ENCODE peak calls at places on chromosomes 1 and 21, in seven cellular contexts. One of them, this sample, is unnamed.

GRCh38 chr1:64049900-64050540 is 153.4 kb upstream of the UBE2U start:
- DNase-seq in NAMALWA: no peak
- DNase-seq in activated CD4-positive, alpha-beta memory T cell treated with anti-CD3 and anti-CD28 coated beads, Interleukin-2, amount 10 ng/mL, durations not matched to agents 7 days and 5 days: no peak
- DNase-seq in neural crest cell: no peak
- DNase-seq in T-cell: no peak
- DNase-seq in activated T-cell treated with anti-CD3 and anti-CD28 coated beads for 48 hours: no peak
- DNase-seq in fibroblast of pulmonary artery: no peak
- DNase-seq in this sample: no peak

GRCh38 chr1:203274603-203275381 is 30.5 kb upstream of the BTG2 start:
- DNase-seq in NAMALWA: peak
- DNase-seq in activated CD4-positive, alpha-beta memory T cell treated with anti-CD3 and anti-CD28 coated beads, Interleukin-2, amount 10 ng/mL, durations not matched to agents 7 days and 5 days: no peak
- DNase-seq in T-cell: no peak
- DNase-seq in neural crest cell: no peak
- DNase-seq in fibroblast of pulmonary artery: no peak
- DNase-seq in activated T-cell treated with anti-CD3 and anti-CD28 coated beads for 48 hours: no peak
- DNase-seq in this sample: no peak

GRCh38 chr1:183215076-183215720 is 29.1 kb downstream of the LAMC2 start:
- DNase-seq in fibroblast of pulmonary artery: no peak
- DNase-seq in NAMALWA: no peak
- DNase-seq in T-cell: no peak
- DNase-seq in activated CD4-positive, alpha-beta memory T cell treated with anti-CD3 and anti-CD28 coated beads, Interleukin-2, amount 10 ng/mL, durations not matched to agents 7 days and 5 days: no peak
- DNase-seq in neural crest cell: no peak
- DNase-seq in activated T-cell treated with anti-CD3 and anti-CD28 coated beads for 48 hours: no peak
- DNase-seq in this sample: no peak

GRCh38 chr1:81237531-81238528 is 562.9 kb upstream of the ADGRL2 start:
- DNase-seq in NAMALWA: no peak
- DNase-seq in activated CD4-positive, alpha-beta memory T cell treated with anti-CD3 and anti-CD28 coated beads, Interleukin-2, amount 10 ng/mL, durations not matched to agents 7 days and 5 days: no peak
- DNase-seq in fibroblast of pulmonary artery: no peak
- DNase-seq in neural crest cell: no peak
- DNase-seq in activated T-cell treated with anti-CD3 and anti-CD28 coated beads for 48 hours: no peak
- DNase-seq in T-cell: no peak
- DNase-seq in this sample: peak

GRCh38 chr1:69987881-69988280 is 217.5 kb downstream of the LRRC40 start:
- DNase-seq in T-cell: no peak
- DNase-seq in activated CD4-positive, alpha-beta memory T cell treated with anti-CD3 and anti-CD28 coated beads, Interleukin-2, amount 10 ng/mL, durations not matched to agents 7 days and 5 days: no peak
- DNase-seq in neural crest cell: no peak
- DNase-seq in NAMALWA: no peak
- DNase-seq in fibroblast of pulmonary artery: no peak
- DNase-seq in activated T-cell treated with anti-CD3 and anti-CD28 coated beads for 48 hours: no peak
- DNase-seq in this sample: no peak

GRCh38 chr1:203093754-203094410 is 8.1 kb upstream of the MYOG start:
- DNase-seq in T-cell: no peak
- DNase-seq in activated T-cell treated with anti-CD3 and anti-CD28 coated beads for 48 hours: no peak
- DNase-seq in NAMALWA: no peak
- DNase-seq in fibroblast of pulmonary artery: no peak
- DNase-seq in neural crest cell: no peak
- DNase-seq in activated CD4-positive, alpha-beta memory T cell treated with anti-CD3 and anti-CD28 coated beads, Interleukin-2, amount 10 ng/mL, durations not matched to agents 7 days and 5 days: no peak
- DNase-seq in this sample: no peak

GRCh38 chr1:107661142-107661541 is 303.8 kb downstream of the VAV3 start:
- DNase-seq in fibroblast of pulmonary artery: no peak
- DNase-seq in activated CD4-positive, alpha-beta memory T cell treated with anti-CD3 and anti-CD28 coated beads, Interleukin-2, amount 10 ng/mL, durations not matched to agents 7 days and 5 days: no peak
- DNase-seq in activated T-cell treated with anti-CD3 and anti-CD28 coated beads for 48 hours: no peak
- DNase-seq in T-cell: no peak
- DNase-seq in neural crest cell: no peak
- DNase-seq in NAMALWA: no peak
- DNase-seq in this sample: no peak

GRCh38 chr1:35192853-35193664 is at the start of gene SFPQ:
- DNase-seq in activated CD4-positive, alpha-beta memory T cell treated with anti-CD3 and anti-CD28 coated beads, Interleukin-2, amount 10 ng/mL, durations not matched to agents 7 days and 5 days: peak
- DNase-seq in activated T-cell treated with anti-CD3 and anti-CD28 coated beads for 48 hours: peak
- DNase-seq in NAMALWA: peak
- DNase-seq in neural crest cell: peak
- DNase-seq in T-cell: peak
- DNase-seq in fibroblast of pulmonary artery: peak
- DNase-seq in this sample: peak

GRCh38 chr21:26850116-26850643 is 5.0 kb upstream of the ADAMTS1 start:
- DNase-seq in NAMALWA: peak
- DNase-seq in activated T-cell treated with anti-CD3 and anti-CD28 coated beads for 48 hours: no peak
- DNase-seq in T-cell: no peak
- DNase-seq in neural crest cell: no peak
- DNase-seq in fibroblast of pulmonary artery: peak
- DNase-seq in activated CD4-positive, alpha-beta memory T cell treated with anti-CD3 and anti-CD28 coated beads, Interleukin-2, amount 10 ng/mL, durations not matched to agents 7 days and 5 days: no peak
- DNase-seq in this sample: peak

GRCh38 chr1:201711101-201711597 is 117.8 kb upstream of the IPO9 start:
- DNase-seq in T-cell: no peak
- DNase-seq in activated T-cell treated with anti-CD3 and anti-CD28 coated beads for 48 hours: no peak
- DNase-seq in neural crest cell: no peak
- DNase-seq in fibroblast of pulmonary artery: no peak
- DNase-seq in NAMALWA: no peak
- DNase-seq in activated CD4-positive, alpha-beta memory T cell treated with anti-CD3 and anti-CD28 coated beads, Interleukin-2, amount 10 ng/mL, durations not matched to agents 7 days and 5 days: no peak
- DNase-seq in this sample: no peak

GRCh38 chr1:118304722-118305344 is 119.8 kb upstream of the SPAG17 start:
- DNase-seq in fibroblast of pulmonary artery: no peak
- DNase-seq in NAMALWA: peak
- DNase-seq in neural crest cell: no peak
- DNase-seq in T-cell: no peak
- DNase-seq in activated CD4-positive, alpha-beta memory T cell treated with anti-CD3 and anti-CD28 coated beads, Interleukin-2, amount 10 ng/mL, durations not matched to agents 7 days and 5 days: no peak
- DNase-seq in activated T-cell treated with anti-CD3 and anti-CD28 coated beads for 48 hours: no peak
- DNase-seq in this sample: peak

GRCh38 chr1:43590389-43590788 is 59.6 kb upstream of the KDM4A start:
- DNase-seq in NAMALWA: no peak
- DNase-seq in neural crest cell: no peak
- DNase-seq in activated T-cell treated with anti-CD3 and anti-CD28 coated beads for 48 hours: no peak
- DNase-seq in activated CD4-positive, alpha-beta memory T cell treated with anti-CD3 and anti-CD28 coated beads, Interleukin-2, amount 10 ng/mL, durations not matched to agents 7 days and 5 days: no peak
- DNase-seq in fibroblast of pulmonary artery: no peak
- DNase-seq in T-cell: no peak
- DNase-seq in this sample: no peak

GRCh38 chr1:160374291-160374690 is 7.4 kb downstream of the NHLH1 start:
- DNase-seq in NAMALWA: no peak
- DNase-seq in activated CD4-positive, alpha-beta memory T cell treated with anti-CD3 and anti-CD28 coated beads, Interleukin-2, amount 10 ng/mL, durations not matched to agents 7 days and 5 days: no peak
- DNase-seq in fibroblast of pulmonary artery: no peak
- DNase-seq in T-cell: no peak
- DNase-seq in activated T-cell treated with anti-CD3 and anti-CD28 coated beads for 48 hours: no peak
- DNase-seq in neural crest cell: no peak
- DNase-seq in this sample: no peak

GRCh38 chr1:99538618-99538956 is 107.3 kb upstream of the PALMD start:
- DNase-seq in T-cell: no peak
- DNase-seq in fibroblast of pulmonary artery: no peak
- DNase-seq in activated T-cell treated with anti-CD3 and anti-CD28 coated beads for 48 hours: no peak
- DNase-seq in neural crest cell: no peak
- DNase-seq in activated CD4-positive, alpha-beta memory T cell treated with anti-CD3 and anti-CD28 coated beads, Interleukin-2, amount 10 ng/mL, durations not matched to agents 7 days and 5 days: no peak
- DNase-seq in NAMALWA: no peak
- DNase-seq in this sample: no peak

GRCh38 chr1:200732438-200732837 is 6.3 kb upstream of the CAMSAP2 start:
- DNase-seq in activated CD4-positive, alpha-beta memory T cell treated with anti-CD3 and anti-CD28 coated beads, Interleukin-2, amount 10 ng/mL, durations not matched to agents 7 days and 5 days: no peak
- DNase-seq in neural crest cell: no peak
- DNase-seq in NAMALWA: no peak
- DNase-seq in fibroblast of pulmonary artery: no peak
- DNase-seq in T-cell: no peak
- DNase-seq in activated T-cell treated with anti-CD3 and anti-CD28 coated beads for 48 hours: no peak
- DNase-seq in this sample: no peak

GRCh38 chr1:97051823-97052222 is 330.2 kb downstream of the PTBP2 start:
- DNase-seq in NAMALWA: no peak
- DNase-seq in activated T-cell treated with anti-CD3 and anti-CD28 coated beads for 48 hours: no peak
- DNase-seq in fibroblast of pulmonary artery: no peak
- DNase-seq in neural crest cell: no peak
- DNase-seq in activated CD4-positive, alpha-beta memory T cell treated with anti-CD3 and anti-CD28 coated beads, Interleukin-2, amount 10 ng/mL, durations not matched to agents 7 days and 5 days: no peak
- DNase-seq in T-cell: no peak
- DNase-seq in this sample: no peak

GRCh38 chr1:181514298-181515290 is 31.3 kb downstream of the CACNA1E start:
- DNase-seq in activated CD4-positive, alpha-beta memory T cell treated with anti-CD3 and anti-CD28 coated beads, Interleukin-2, amount 10 ng/mL, durations not matched to agents 7 days and 5 days: no peak
- DNase-seq in neural crest cell: no peak
- DNase-seq in NAMALWA: no peak
- DNase-seq in fibroblast of pulmonary artery: no peak
- DNase-seq in activated T-cell treated with anti-CD3 and anti-CD28 coated beads for 48 hours: no peak
- DNase-seq in T-cell: no peak
- DNase-seq in this sample: no peak

GRCh38 chr1:232127190-232127589 is 500.6 kb downstream of the DISC1 start:
- DNase-seq in T-cell: no peak
- DNase-seq in fibroblast of pulmonary artery: peak
- DNase-seq in NAMALWA: no peak
- DNase-seq in activated T-cell treated with anti-CD3 and anti-CD28 coated beads for 48 hours: no peak
- DNase-seq in neural crest cell: no peak
- DNase-seq in activated CD4-positive, alpha-beta memory T cell treated with anti-CD3 and anti-CD28 coated beads, Interleukin-2, amount 10 ng/mL, durations not matched to agents 7 days and 5 days: no peak
- DNase-seq in this sample: no peak

This sample was measured in HAP-1.